ENCODE peak calls at places on chromosomes 2 and 18, in six cellular contexts. M is neural progenitor cell; V is astrocyte of the spinal cord; U is CD8-positive, alpha-beta memory T cell; H is fibroblast of mammary gland; B is mesendoderm. R is an unnamed sample.
A peak's percentile ranks its signal among the peaks of the same experiment; 100 is the strongest.

GRCh38 chr2:52000156-52000855 is 968.4 kb upstream of the NRXN1 start:
- DNase-seq in M (no peak), H (peak; percentile 78), V (peak; percentile 20), B (no peak), U (no peak), R (no peak)

GRCh38 chr2:237714690-237715458 is 83.7 kb upstream of the RBM44 start:
- DNase-seq in U (no peak), M (peak; percentile 61), V (peak; percentile 84), B (peak; percentile 81), H (no peak), R (peak; percentile 62)

GRCh38 chr18:63197246-63197791 is 122.2 kb downstream of the BCL2 start:
- DNase-seq in M (no peak), V (no peak), H (no peak), U (no peak), B (no peak), R (no peak)

GRCh38 chr2:46010925-46011490 is 286.2 kb upstream of the EPAS1 start:
- DNase-seq in H (peak; percentile 69), B (peak; percentile 38), V (peak; percentile 64), M (peak; percentile 45), U (no peak), R (peak; percentile 55)

GRCh38 chr2:118738524-118739308 is 108.7 kb downstream of the EN1 start:
- DNase-seq in H (peak; percentile 100), V (peak; percentile 97), M (no peak), B (peak; percentile 59), U (no peak), R (no peak)

GRCh38 chr2:98037206-98037605 is 41.5 kb upstream of the TMEM131 start:
- DNase-seq in V (no peak), H (no peak), B (no peak), M (no peak), U (no peak), R (no peak)

GRCh38 chr2:187986392-187987105 is 305.1 kb upstream of the GULP1 start:
- DNase-seq in U (no peak), H (peak; percentile 6), B (peak; percentile 33), M (no peak), V (peak; percentile 32), R (no peak)

GRCh38 chr2:185208261-185208660 is 530.3 kb upstream of the FSIP2 start:
- DNase-seq in H (peak; percentile 23), B (peak; percentile 84), V (peak; percentile 50), U (no peak), M (peak; percentile 75), R (peak; percentile 32)

GRCh38 chr18:37671119-37671518 is 105.5 kb upstream of the CELF4 start:
- DNase-seq in V (no peak), M (no peak), H (no peak), U (no peak), B (no peak), R (no peak)

GRCh38 chr2:16085073-16085472 is 144.7 kb downstream of the MYCN start:
- DNase-seq in M (no peak), V (no peak), H (no peak), B (no peak), U (no peak), R (no peak)

GRCh38 chr2:239561448-239562001 is 160.7 kb upstream of the HDAC4 start:
- DNase-seq in V (no peak), U (no peak), H (peak; percentile 85), B (no peak), M (no peak), R (no peak)

GRCh38 chr2:232342635-232343565 is 35.7 kb upstream of the ALPP start:
- DNase-seq in B (no peak), M (no peak), V (no peak), H (no peak), U (no peak), R (no peak)

GRCh38 chr2:46034535-46034934 is 262.7 kb upstream of the EPAS1 start:
- DNase-seq in B (no peak), U (no peak), H (no peak), V (peak; percentile 34), M (no peak), R (no peak)

DNA sequence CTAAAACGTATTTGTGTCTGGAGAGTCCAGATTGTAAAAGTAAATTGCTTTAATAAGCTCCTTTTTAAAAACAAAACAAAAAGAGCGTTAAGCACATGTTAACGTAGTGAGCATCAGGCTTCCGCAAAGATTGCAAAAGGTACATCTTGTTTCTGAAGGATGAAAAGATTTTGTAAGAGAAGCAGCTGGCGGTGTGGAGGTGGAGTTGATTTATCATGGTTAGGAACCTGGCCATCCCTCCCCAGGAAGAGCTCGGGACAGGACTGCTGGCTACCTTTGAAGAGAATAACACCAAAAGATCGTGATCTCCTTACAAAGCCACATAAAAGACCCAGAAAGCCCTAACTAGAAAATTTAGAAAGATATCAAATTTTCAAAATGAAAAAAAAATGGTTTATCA is 132.2 kb downstream of the DNER start:
- DNase-seq in U (no peak), B (no peak), V (no peak), M (no peak), H (peak; percentile 27), R (no peak)
- H3K4me3 ChIP-seq in U (no peak overlapping the region), B (no peak overlapping the region), V (no peak overlapping the region), M (no peak overlapping the region), H (no peak overlapping the region), R (no peak overlapping the region)

DNA sequence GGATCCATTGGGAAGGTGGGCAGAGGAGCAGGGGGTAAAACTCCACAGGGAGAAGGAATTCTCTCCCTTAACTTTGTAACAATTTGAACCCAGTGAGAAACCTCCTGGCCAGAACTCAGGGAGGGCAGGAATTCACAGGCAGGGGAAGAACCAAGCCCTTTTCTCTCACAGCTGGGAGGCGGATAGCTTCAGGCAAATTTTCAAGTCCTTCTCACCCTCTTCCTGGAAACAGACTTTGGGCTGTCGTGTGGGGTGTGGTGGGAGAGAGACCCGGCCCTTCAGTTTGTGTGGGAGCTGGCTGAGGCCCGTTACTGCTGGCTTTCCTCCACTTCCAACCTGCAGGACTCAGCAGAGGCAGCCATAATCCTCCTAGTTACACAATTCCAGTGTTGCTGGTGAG is 215.9 kb upstream of the SLC35G4 start:
- DNase-seq in U (no peak), V (no peak), M (no peak), B (peak; percentile 72), H (no peak), R (no peak)
- H3K4me3 ChIP-seq in U (no peak overlapping the region), V (no peak overlapping the region), M (no peak overlapping the region), B (no peak overlapping the region), H (no peak overlapping the region), R (no peak overlapping the region)

GRCh38 chr2:175002547-175003274 is 2.5 kb downstream of the CHN1 start:
- DNase-seq in M (peak; percentile 30), H (no peak), B (peak; percentile 44), V (no peak), U (no peak), R (peak; percentile 24)
- H3K4me3 ChIP-seq in M (peak overlapping the region; percentile 97), H (no peak overlapping the region), B (no peak overlapping the region), V (no peak overlapping the region), U (no peak overlapping the region), R (no peak overlapping the region)

GRCh38 chr2:197248623-197249022 is 62.0 kb downstream of the ANKRD44 start:
- DNase-seq in V (peak; percentile 12), H (peak; percentile 20), U (no peak), B (no peak), M (no peak), R (no peak)
- H3K4me3 ChIP-seq in V (no peak overlapping the region), H (no peak overlapping the region), U (no peak overlapping the region), B (no peak overlapping the region), M (no peak overlapping the region), R (no peak overlapping the region)

DNA sequence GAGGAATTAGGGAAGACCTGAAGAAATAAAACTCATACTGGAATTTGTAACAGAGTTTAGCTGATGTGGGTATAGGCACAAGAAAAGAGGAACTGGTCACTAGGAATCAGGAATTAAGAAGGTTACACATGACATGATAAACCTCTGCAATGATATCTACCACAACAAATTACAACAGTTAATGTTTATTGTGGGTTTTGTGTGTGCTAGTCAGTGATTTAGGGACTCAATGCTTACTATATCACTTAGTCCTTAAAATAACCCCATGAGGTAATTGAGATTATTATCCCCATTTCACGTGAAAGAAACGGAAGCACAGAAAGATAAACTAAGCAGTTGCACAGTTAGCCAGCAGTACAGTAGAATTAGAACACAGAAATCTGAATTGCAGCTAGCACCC is 415.8 kb upstream of the ZEB2 start:
- DNase-seq in M (no peak), B (no peak), V (no peak), H (no peak), U (no peak), R (no peak)
- H3K4me3 ChIP-seq in M (no peak overlapping the region), B (no peak overlapping the region), V (no peak overlapping the region), H (no peak overlapping the region), U (no peak overlapping the region), R (no peak overlapping the region)

GRCh38 chr2:36381965-36382364 is 26.4 kb downstream of the CRIM1 start:
- DNase-seq in U (no peak), B (no peak), M (no peak), V (no peak), H (no peak), R (no peak)

GRCh38 chr2:36380624-36381481 is 25.3 kb downstream of the CRIM1 start:
- DNase-seq in U (no peak), B (peak; percentile 97), M (peak; percentile 68), H (peak; percentile 33), V (peak; percentile 41), R (peak; percentile 66)

GRCh38 chr2:36385603-36386002 is 30.0 kb downstream of the CRIM1 start:
- DNase-seq in V (no peak), B (peak; percentile 84), M (no peak), H (no peak), U (no peak), R (no peak)

GRCh38 chr2:36379710-36380448 is 24.3 kb downstream of the CRIM1 start:
- DNase-seq in H (peak; percentile 61), M (no peak), B (no peak), U (no peak), V (peak; percentile 63), R (no peak)

DNA sequence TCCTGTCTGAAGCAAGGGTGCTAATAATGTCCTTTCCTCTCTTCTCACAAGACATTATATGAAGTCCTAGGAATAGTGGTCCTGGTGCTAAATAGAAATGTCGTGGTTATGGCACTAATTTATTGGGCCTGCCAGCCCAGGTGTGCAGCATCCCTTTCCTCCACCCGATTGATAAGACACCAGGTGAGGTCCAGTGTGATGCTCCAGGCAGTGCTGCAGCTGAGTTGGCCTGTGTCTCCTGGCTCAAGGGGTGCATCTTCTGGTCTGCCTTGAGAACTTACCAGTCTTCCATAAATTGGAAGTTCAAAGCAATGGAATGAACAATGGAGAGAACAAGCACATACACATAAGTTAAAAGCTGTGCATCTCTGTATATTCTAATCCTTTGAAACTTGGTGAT is 26.9 kb downstream of the CRIM1 start:
- DNase-seq in V (no peak), B (no peak), M (no peak), U (no peak), H (no peak), R (no peak)
- H3K4me3 ChIP-seq in V (no peak overlapping the region), B (no peak overlapping the region), M (no peak overlapping the region), U (no peak overlapping the region), H (no peak overlapping the region), R (no peak overlapping the region)

DNA sequence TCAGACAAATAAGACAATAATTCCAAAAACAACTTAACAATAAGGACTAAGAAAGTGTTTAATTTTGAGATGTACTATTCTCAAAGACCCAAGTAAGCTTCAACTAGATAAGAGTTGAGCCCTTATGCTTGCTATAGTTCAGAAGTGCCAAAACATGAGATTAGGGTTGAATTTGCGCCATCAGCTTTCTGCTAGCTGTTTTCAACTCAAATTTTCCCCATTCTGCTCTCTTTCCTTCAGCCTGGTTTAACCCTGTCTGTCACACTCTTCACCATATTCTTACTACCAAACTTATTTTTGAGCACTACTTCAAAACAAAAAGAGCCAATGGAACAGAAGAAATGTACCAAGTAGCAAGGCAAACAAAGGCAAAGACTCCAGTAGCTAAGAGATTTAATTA is 4.1 kb downstream of the NFE2L2 start:
- DNase-seq in H (no peak), V (no peak), U (no peak), M (no peak), B (no peak), R (no peak)
- H3K4me3 ChIP-seq in H (no peak overlapping the region), V (no peak overlapping the region), U (no peak overlapping the region), M (no peak overlapping the region), B (no peak overlapping the region), R (no peak overlapping the region)